ENCODE peak calls at places on chromosomes 1 and 21, in five cellular contexts. B, S, H, U and W are unnamed samples.

GRCh38 chr1:204104331-204105222 is 31.7 kb downstream of the SOX13 start:
- DNase-seq in B (no peak), S (no peak), H (no peak), U (no peak), W (no peak)

GRCh38 chr1:157431751-157432150 is 120.6 kb downstream of the FCRL5 start:
- DNase-seq in B (peak), S (no peak), H (no peak), U (no peak), W (no peak)

GRCh38 chr1:8554956-8555534 is 237.1 kb downstream of the SLC45A1 start:
- DNase-seq in B (peak), S (no peak), H (no peak), U (no peak), W (no peak)

GRCh38 chr1:62452951-62453350 is 16.1 kb downstream of the USP1 start:
- DNase-seq in B (peak), S (no peak), H (no peak), U (no peak), W (no peak)

GRCh38 chr1:15412843-15413242 is 3.2 kb downstream of the EFHD2 start:
- DNase-seq in B (no peak), S (no peak), H (no peak), U (no peak), W (no peak)

GRCh38 chr1:112803906-112804762 is 89.0 kb upstream of the PPM1J start:
- DNase-seq in B (peak), S (peak), H (peak), U (peak), W (peak)

GRCh38 chr1:156859523-156860112 is 701 bp upstream of the INSRR start:
- DNase-seq in B (no peak), S (no peak), H (no peak), U (peak), W (no peak)

GRCh38 chr1:203274603-203275381 is 30.5 kb upstream of the BTG2 start:
- DNase-seq in B (peak), S (no peak), H (peak), U (no peak), W (peak)

GRCh38 chr1:91889717-91890459 is 3.9 kb upstream of the TGFBR3 start:
- DNase-seq in B (peak), S (peak), H (no peak), U (no peak), W (no peak)

GRCh38 chr21:44999972-45000636 is 60.3 kb downstream of the SLX9 start:
- DNase-seq in B (no peak), S (no peak), H (no peak), U (no peak), W (no peak)

GRCh38 chr1:53210954-53211353 is 9.5 kb downstream of the CZIB start:
- DNase-seq in B (no peak), S (no peak), H (no peak), U (no peak), W (no peak)

GRCh38 chr1:166673722-166674121 is 165.6 kb upstream of the POGK start:
- DNase-seq in B (no peak), S (no peak), H (no peak), U (no peak), W (no peak)

GRCh38 chr1:226950316-226950715 is 10.2 kb downstream of the COQ8A start:
- DNase-seq in B (no peak), S (no peak), H (no peak), U (no peak), W (no peak)

GRCh38 chr1:66775646-66776045 is 23.4 kb downstream of the DYNLT5 start:
- DNase-seq in B (no peak), S (no peak), H (no peak), U (no peak), W (no peak)
- H3K27ac ChIP-seq in B (no peak), S (no peak), H (no peak), U (no peak), W (no peak)

DNA sequence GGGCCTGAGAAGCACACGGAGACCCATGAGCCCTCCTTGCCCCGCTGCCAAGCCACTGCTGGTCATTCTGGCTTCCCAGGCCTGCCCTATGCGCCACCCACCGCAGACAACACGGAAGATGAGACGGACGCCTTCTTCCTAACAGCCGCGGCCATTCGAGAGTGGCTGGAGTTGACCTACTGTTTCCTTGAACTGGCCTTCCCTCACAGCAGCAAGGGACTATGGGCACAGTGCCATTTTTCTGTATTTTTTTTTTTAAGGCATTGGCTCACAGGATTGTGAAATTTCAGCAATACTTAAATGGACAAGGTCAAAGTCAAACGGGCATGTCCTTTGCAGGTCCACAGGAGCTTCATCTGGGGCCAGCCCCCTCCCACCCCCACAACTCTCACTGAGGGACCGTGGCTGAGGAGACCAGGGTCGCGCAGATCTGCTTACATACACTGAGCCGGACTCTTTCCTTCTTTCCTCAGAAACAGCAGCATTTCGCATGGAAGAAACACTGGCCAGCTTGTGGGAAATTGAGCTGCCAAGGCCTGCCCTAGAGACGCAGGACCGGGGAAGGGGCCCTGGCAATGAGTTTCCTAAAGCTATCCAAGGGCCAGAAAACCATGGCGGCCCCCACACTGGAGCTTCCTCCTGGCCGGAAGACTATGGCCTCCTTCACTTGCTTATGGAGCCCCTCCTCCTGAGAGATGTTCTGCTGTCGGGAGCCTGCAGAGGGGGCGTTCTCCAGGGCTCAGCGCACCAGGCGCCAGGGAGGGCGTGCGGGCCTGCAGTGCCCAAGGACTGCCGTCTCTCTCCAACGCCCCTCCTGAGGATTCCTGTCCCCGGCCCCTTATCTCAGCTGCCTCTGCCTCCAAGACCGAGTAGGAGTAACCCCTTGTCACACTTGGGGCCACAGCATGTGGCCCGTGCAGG is 98.9 kb downstream of the PGBD5 start:
- DNase-seq in B (no peak), S (no peak), H (no peak), U (no peak), W (no peak)
- H3K27ac ChIP-seq in B (no peak), S (no peak), H (no peak), U (no peak), W (no peak)

GRCh38 chr1:243727503-243728191 is 122.4 kb downstream of the AKT3 start:
- DNase-seq in B (no peak), S (no peak), H (no peak), U (no peak), W (no peak)
- H3K27ac ChIP-seq in B (no peak), S (no peak), H (no peak), U (no peak), W (no peak)

GRCh38 chr1:155091071-155092051 is 12.7 kb downstream of the EFNA3 start:
- DNase-seq in B (peak), S (peak), H (peak), U (peak), W (peak)

GRCh38 chr1:155094622-155094948 is 15.9 kb downstream of the EFNA3 start:
- DNase-seq in B (no peak), S (no peak), H (no peak), U (no peak), W (no peak)

GRCh38 chr1:155092641-155093040 is 14.0 kb downstream of the EFNA3 start:
- DNase-seq in B (no peak), S (no peak), H (no peak), U (no peak), W (no peak)

GRCh38 chr1:155092131-155092530 is 13.5 kb downstream of the EFNA3 start:
- DNase-seq in B (no peak), S (no peak), H (no peak), U (no peak), W (no peak)

DNA sequence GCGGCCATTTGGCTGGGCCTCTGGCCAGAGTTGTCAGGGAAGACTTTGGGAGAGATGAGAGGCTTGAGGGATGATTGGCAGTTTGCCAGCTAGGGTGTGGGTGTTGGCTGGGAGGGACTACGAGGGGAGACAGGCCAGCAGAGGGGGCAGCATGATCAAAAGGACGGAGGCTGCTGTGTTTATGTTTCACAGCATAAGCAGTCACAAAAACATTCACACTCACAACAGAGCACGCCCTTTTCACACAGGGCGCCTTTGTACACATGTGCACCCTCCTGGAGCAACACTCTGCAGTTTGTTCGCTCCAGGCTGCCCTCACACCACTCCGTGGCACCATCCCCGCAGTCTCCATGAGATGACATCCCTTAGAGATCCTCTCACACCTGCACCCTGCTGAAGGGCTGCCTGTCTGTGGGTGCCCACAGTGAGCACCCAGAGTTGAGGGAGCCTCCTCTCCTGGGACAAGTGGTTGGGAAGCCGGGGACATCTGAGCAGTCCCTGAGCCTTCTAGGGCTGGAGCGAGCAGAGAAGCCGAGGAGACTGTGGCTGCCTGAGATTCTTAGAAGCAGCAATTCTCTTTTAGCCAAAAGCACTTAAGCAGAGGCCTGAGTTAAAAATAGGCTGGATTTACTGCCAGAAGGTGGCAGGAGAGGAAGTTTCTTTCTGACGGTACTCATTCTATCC is 15.4 kb downstream of the EFNA3 start:
- DNase-seq in B (peak), S (no peak), H (peak), U (peak), W (no peak)
- H3K27ac ChIP-seq in B (no peak), S (no peak), H (peak), U (no peak), W (peak)

GRCh38 chr1:83999316-83999819 is 436 bp upstream of the TTLL7 start:
- DNase-seq in B (peak), S (peak), H (no peak), U (peak), W (peak)
- H3K27ac ChIP-seq in B (peak), S (no peak), H (no peak), U (no peak), W (peak)

GRCh38 chr1:27635410-27636142 is 591 bp upstream of the FGR start:
- DNase-seq in B (no peak), S (no peak), H (no peak), U (no peak), W (no peak)

GRCh38 chr1:27634166-27634981 is 611 bp downstream of the FGR start:
- DNase-seq in B (no peak), S (peak), H (peak), U (peak), W (no peak)

GRCh38 chr1:27633298-27633610 is 1.7 kb downstream of the FGR start:
- DNase-seq in B (no peak), S (no peak), H (no peak), U (no peak), W (no peak)

GRCh38 chr1:27633640-27634165 is 1.3 kb downstream of the FGR start:
- DNase-seq in B (no peak), S (no peak), H (no peak), U (no peak), W (no peak)

GRCh38 chr1:27634982-27635362 is at the start of gene FGR:
- DNase-seq in B (no peak), S (no peak), H (no peak), U (peak), W (no peak)
- H3K27ac ChIP-seq in B (no peak), S (peak), H (no peak), U (no peak), W (peak)

GRCh38 chr1:10109372-10109771 is 76.6 kb downstream of the UBE4B start:
- DNase-seq in B (no peak), S (no peak), H (no peak), U (no peak), W (no peak)
- H3K27ac ChIP-seq in B (no peak), S (no peak), H (no peak), U (peak), W (peak)

DNA sequence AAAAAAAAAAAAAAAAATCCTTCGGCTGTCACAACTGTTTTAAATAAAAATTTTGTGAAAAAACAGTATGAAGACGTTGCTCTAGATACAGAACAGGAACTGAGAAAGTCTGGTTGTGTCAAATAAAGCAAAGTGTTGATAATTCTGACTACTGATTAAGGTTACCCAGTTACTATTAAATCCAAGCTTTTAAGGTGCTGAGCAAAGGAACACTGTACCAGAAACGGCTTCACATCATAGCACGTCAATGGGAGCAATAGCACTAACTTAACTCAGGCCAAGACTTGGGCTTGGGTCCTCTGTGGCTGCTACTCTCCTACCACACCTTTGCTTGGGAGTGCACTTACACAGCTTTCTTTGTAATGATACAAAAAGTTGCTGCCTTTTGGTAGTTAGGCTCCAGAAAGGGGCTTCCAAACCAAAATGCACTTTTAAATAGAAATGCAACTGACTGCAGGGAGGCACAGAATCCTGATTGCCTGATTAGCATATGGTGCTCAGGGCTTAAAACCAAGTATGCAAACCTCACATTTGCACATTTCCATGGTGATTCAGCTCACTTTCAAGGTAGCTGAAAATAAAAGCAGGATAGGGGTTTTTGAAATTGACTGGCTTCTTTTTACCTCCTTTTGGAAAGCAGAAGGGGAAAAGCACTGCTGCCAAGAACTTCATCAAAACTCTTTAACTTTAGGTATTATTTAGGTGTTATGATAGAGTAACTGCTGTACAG is 6.3 kb downstream of the MCL1 start:
- DNase-seq in B (no peak), S (no peak), H (no peak), U (peak), W (no peak)
- H3K27ac ChIP-seq in B (peak), S (peak), H (no peak), U (peak), W (no peak)

GRCh38 chr1:207807395-207808321 is 55.8 kb downstream of the CD46 start:
- DNase-seq in B (no peak), S (no peak), H (peak), U (no peak), W (peak)

GRCh38 chr1:207805841-207806421 is 54.1 kb downstream of the CD46 start:
- DNase-seq in B (peak), S (no peak), H (peak), U (no peak), W (peak)

GRCh38 chr1:207808322-207808705 is 56.5 kb downstream of the CD46 start:
- DNase-seq in B (no peak), S (no peak), H (no peak), U (no peak), W (no peak)

GRCh38 chr1:207804746-207805468 is 53.1 kb downstream of the CD46 start:
- DNase-seq in B (no peak), S (no peak), H (no peak), U (no peak), W (no peak)

GRCh38 chr1:207806531-207807394 is 54.9 kb downstream of the CD46 start:
- DNase-seq in B (peak), S (no peak), H (no peak), U (no peak), W (no peak)
- H3K27ac ChIP-seq in B (peak), S (peak), H (no peak), U (no peak), W (peak)

DNA sequence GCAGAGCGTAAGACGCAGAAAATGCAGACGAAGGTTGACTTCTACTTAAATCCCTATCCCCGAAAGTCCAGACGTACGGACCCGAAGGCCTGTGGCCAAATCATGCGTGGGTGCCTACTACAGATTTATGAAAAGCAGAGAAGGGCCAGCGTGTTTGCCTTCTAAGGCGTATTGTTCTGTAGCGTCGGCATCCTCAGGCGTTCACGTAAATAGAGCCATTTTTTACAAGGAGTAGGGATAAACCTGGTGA is 241 bp upstream of the GIPC2 start:
- DNase-seq in B (no peak), S (no peak), H (peak), U (no peak), W (no peak)
- H3K27ac ChIP-seq in B (no peak), S (no peak), H (peak), U (no peak), W (no peak)